ENCODE peak calls at places on chromosomes 12 and 14, in four cellular contexts. B, X, N and D are unnamed samples.

GRCh38 chr14:22432348-22432976 is 156.6 kb downstream of the DAD1 start:
- ATAC-seq in B (no peak), X (peak), N (peak), D (peak)

GRCh38 chr14:85824526-85824925 is 294.6 kb downstream of the FLRT2 start:
- ATAC-seq in X (no peak), B (no peak), N (no peak), D (no peak)

GRCh38 chr14:74368441-74368840 is 20.2 kb downstream of the VRTN start:
- ATAC-seq in X (no peak), B (no peak), N (no peak), D (no peak)

GRCh38 chr12:104865080-104865479 is 93.0 kb downstream of the SLC41A2 start:
- ATAC-seq in X (no peak), N (no peak), B (no peak), D (no peak)

GRCh38 chr12:57454566-57455373 is at the start of gene INHBE:
- ATAC-seq in B (peak), N (no peak), X (no peak), D (no peak)

GRCh38 chr12:132475304-132476037 is 14.5 kb upstream of the FBRSL1 start:
- ATAC-seq in X (no peak), N (no peak), B (peak), D (no peak)

GRCh38 chr12:95593266-95593871 is 42.1 kb upstream of the USP44 start:
- ATAC-seq in N (no peak), B (no peak), X (peak), D (peak)

GRCh38 chr14:81178063-81178462 is 42.7 kb downstream of the GTF2A1 start:
- ATAC-seq in N (no peak), X (no peak), B (no peak), D (no peak)

GRCh38 chr12:132280436-132280835 is 49.0 kb downstream of the GALNT9 start:
- ATAC-seq in B (no peak), N (no peak), X (no peak), D (no peak)

GRCh38 chr14:86533834-86534233 is 1003.9 kb downstream of the FLRT2 start:
- ATAC-seq in N (no peak), X (no peak), B (no peak), D (no peak)

GRCh38 chr14:49617846-49618519 is 2.4 kb downstream of the RPL36AL start:
- ATAC-seq in X (no peak), B (no peak), N (no peak), D (no peak)

GRCh38 chr14:54942913-54943312 is 40.3 kb upstream of the GCH1 start:
- ATAC-seq in B (no peak), X (no peak), N (no peak), D (no peak)

GRCh38 chr14:49881296-49882006 is 11.4 kb upstream of the ARF6 start:
- ATAC-seq in X (no peak), B (peak), N (no peak), D (no peak)

GRCh38 chr12:69054343-69055056 is 121.5 kb upstream of the CPM start:
- ATAC-seq in N (no peak), B (no peak), X (no peak), D (no peak)

GRCh38 chr12:97308576-97309198 is 153.9 kb upstream of the RMST start:
- ATAC-seq in N (no peak), X (peak), B (no peak), D (no peak)

GRCh38 chr12:9049520-9050133 is 60.3 kb downstream of the KLRG1 start:
- ATAC-seq in X (peak), N (peak), B (peak), D (no peak)

GRCh38 chr12:105561981-105562726 is 231.7 kb downstream of the C12orf75 start:
- ATAC-seq in B (no peak), N (peak), X (peak), D (peak)

DNA sequence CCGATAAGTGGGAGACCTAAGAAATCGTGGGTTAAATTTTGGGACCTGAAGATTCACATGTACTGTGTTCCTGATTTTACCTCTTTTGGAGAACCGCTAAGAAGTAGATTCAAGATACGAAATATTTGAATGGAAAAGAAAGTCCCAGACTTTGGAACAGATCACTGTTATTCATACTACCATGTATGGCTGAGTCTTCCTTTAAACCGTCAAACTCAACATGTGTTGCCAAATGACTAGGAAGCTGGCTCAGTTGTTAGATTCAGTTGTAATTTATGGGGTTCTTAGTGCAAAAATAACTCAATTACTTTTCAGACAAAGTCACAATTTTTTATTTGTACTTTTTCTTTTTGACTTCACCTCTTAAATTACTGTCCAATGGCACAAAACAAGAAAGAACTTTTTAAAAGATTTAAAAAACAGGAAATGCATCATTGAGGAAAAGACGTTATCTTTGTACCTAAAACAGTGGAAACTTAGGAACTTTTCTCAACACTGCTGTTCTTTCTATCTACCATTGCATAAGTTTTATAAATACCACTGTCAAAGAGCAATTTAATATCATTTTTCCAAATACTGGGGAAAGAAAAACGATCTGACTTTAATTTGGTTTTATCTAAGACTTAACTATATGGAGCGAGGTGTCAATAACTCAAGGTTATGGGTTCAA is 15.7 kb downstream of the RERG start:
- ATAC-seq in X (peak), B (no peak), N (no peak), D (peak)
- TF ChIP-seq POLR2AphosphoS5 in X (no peak), B (no peak), N (no peak), D (peak)

GRCh38 chr12:108560321-108560721 is 652 bp downstream of the SART3 start:
- ATAC-seq in N (no peak), X (no peak), B (no peak), D (no peak)

GRCh38 chr12:108562348-108563134 is at the start of gene ISCU:
- ATAC-seq in X (peak), B (peak), N (peak), D (peak)

GRCh38 chr12:108561852-108562347 is 496 bp upstream of the ISCU start:
- ATAC-seq in N (peak), X (no peak), B (peak), D (no peak)

GRCh38 chr12:108559748-108560147 is 1.2 kb downstream of the SART3 start:
- ATAC-seq in X (no peak), B (no peak), N (no peak), D (no peak)

DNA sequence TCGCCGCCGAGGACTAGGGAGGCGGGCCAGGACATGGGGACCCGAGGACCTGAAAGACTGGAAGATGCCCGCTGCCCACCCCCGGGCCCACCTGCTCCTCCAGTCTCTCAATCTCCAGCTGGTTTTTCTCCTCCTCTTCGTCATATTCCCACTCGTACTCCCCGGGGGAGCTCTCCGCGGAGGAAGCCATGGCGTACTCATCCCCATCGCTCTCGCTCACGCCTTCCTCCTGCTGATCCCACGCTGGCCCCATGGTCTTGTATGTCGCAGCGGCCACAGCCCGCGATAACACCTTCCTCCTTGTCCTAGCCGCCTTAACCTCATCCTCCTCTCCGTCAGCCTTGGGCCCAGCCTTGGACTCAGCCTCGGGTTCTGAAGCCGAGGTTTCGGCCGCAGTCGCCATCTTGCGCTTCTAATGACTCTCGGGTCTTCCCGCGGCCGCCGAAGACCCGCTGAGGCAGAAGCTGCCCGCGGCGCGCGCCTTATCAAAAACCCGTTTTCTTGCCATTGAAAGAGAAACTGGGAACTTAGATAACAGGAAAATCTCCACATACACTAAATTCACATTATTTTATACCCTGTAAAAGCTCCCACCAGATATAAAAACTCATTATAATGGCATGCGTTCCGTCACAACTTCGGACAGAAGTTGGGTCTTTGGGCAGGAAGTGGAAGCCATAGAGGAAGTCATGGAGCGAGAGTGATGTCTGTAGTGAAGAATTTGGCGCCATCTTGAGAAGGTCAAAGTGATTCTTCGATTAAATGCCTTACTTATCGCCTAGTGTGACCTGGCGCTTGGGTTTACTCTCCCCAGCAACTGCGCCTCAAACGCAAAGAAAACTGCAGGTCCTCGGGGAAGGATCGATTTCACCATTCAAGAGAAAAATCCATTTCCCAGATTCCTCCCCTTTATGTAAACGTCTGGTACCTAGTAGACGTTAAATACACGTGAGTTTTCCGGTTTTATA is at the start of gene SART3:
- ATAC-seq in B (peak), X (peak), N (peak), D (peak)
- TF ChIP-seq CTCF in B (no peak), X (no peak), N (no peak), D (no peak)

GRCh38 chr12:27573972-27574371 is 50.0 kb downstream of the PPFIBP1 start:
- ATAC-seq in X (no peak), B (no peak), N (peak), D (peak)
- TF ChIP-seq POLR2AphosphoS5 in X (peak), B (no peak), N (no peak), D (no peak)

DNA sequence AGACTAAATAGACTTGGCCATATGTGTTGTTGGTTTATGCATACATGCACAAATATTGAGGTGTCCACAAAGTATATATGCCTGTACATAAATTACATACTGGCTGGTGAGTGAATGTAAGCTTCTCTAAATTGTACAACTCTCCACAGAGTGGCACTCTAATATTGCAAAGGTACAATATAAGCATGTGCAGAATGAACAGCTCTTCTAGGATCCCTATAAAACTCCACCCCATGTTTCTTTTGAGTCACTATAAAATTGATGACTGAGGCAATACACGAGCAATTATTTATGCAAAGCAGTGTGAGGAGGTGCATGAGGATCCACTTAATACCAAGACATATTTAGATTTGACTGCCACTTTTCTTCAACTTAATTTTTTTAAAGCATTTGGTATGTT is 172.2 kb downstream of the NAV3 start:
- ATAC-seq in X (no peak), N (no peak), B (no peak), D (no peak)
- TF ChIP-seq CTCF in X (no peak), N (no peak), B (no peak), D (no peak)